ENCODE peak calls at places on chromosome 1, in eight cellular contexts. W, N, H, X, Q, J, Y and S are unnamed samples. For H3K36me3, the result is how much of the 10 kb centered on the place peaks cover.

GRCh38 chr1:172545349-172546004 is 12.5 kb downstream of the SUCO start:
- DNase-seq in X (no peak), Q (no peak), W (no peak), J (no peak), Y (no peak), H (no peak), N (no peak), S (no peak)

GRCh38 chr1:94725566-94725965 is 94.6 kb upstream of the SLC44A3 start:
- DNase-seq in J (no peak), Y (no peak), N (no peak), Q (no peak), H (no peak), W (no peak), X (no peak), S (no peak)

GRCh38 chr1:41455479-41456271 is 28.8 kb downstream of the EDN2 start:
- DNase-seq in Y (no peak), N (no peak), W (no peak), J (peak), H (no peak), X (no peak), Q (peak), S (no peak)

GRCh38 chr1:53736290-53736689 is 2.7 kb downstream of the GLIS1 start:
- DNase-seq in W (no peak), N (no peak), H (no peak), Q (peak), X (no peak), J (no peak), Y (no peak), S (no peak)

GRCh38 chr1:40979241-40980067 is at the start of gene CTPS1:
- DNase-seq in W (peak), H (peak), N (peak), X (peak), Q (peak), Y (peak), J (peak), S (peak)

GRCh38 chr1:156600733-156601121 is 552 bp downstream of the GPATCH4 start:
- DNase-seq in X (no peak), H (peak), N (no peak), J (no peak), Q (no peak), Y (no peak), W (no peak), S (no peak)

GRCh38 chr1:164781980-164782379 is 223.0 kb downstream of the PBX1 start:
- DNase-seq in Y (no peak), X (no peak), J (no peak), H (no peak), Q (no peak), N (no peak), W (no peak), S (no peak)

GRCh38 chr1:182301467-182302198 is 90.0 kb downstream of the GLUL start:
- DNase-seq in N (peak), H (no peak), X (peak), J (no peak), W (no peak), Y (peak), Q (peak), S (no peak)

GRCh38 chr1:226702957-226703831 is 35.9 kb downstream of the ITPKB start:
- DNase-seq in Q (peak), H (peak), Y (no peak), J (peak), W (peak), X (peak), N (peak), S (peak)

GRCh38 chr1:240820816-240821215 is 208.9 kb upstream of the GREM2 start:
- DNase-seq in X (no peak), Q (no peak), H (no peak), W (no peak), N (no peak), Y (no peak), J (no peak), S (no peak)

GRCh38 chr1:5729636-5730145 is 262.5 kb downstream of the NPHP4 start:
- DNase-seq in Y (no peak), N (no peak), X (no peak), H (peak), J (no peak), Q (no peak), W (no peak), S (no peak)

GRCh38 chr1:36988741-36989193 is 45.5 kb downstream of the GRIK3 start:
- DNase-seq in X (no peak), W (no peak), H (no peak), Q (no peak), J (no peak), N (no peak), Y (no peak), S (no peak)

GRCh38 chr1:17752356-17752755 is 2.8 kb upstream of the ACTL8 start:
- DNase-seq in H (no peak), J (no peak), Y (no peak), Q (no peak), W (no peak), N (no peak), X (no peak), S (no peak)

GRCh38 chr1:22502167-22502566 is 50.5 kb downstream of the ZBTB40 start:
- DNase-seq in H (no peak), Y (no peak), Q (no peak), J (no peak), N (no peak), X (no peak), W (no peak), S (no peak)

GRCh38 chr1:220335668-220336067 is 63.4 kb upstream of the RAB3GAP2 start:
- DNase-seq in X (no peak), Y (no peak), H (no peak), W (no peak), J (no peak), N (peak), Q (no peak), S (peak)

GRCh38 chr1:229283183-229283611 is 12.3 kb downstream of the RAB4A start:
- DNase-seq in J (no peak), X (no peak), Q (no peak), N (no peak), Y (no peak), H (no peak), W (no peak), S (no peak)

GRCh38 chr1:74964508-74964907 is 169.7 kb upstream of the LHX8 start:
- DNase-seq in H (peak), N (peak), Q (no peak), X (no peak), Y (no peak), W (no peak), J (peak), S (no peak)

GRCh38 chr1:206873603-206874188 is 8.3 kb downstream of the IL20 start:
- DNase-seq in X (no peak), Y (no peak), H (no peak), Q (no peak), N (no peak), J (no peak), W (no peak), S (no peak)

GRCh38 chr1:50491142-50491541 is 67.9 kb upstream of the DMRTA2 start:
- DNase-seq in N (no peak), W (no peak), Y (no peak), H (no peak), X (no peak), Q (no peak), J (no peak), S (no peak)

GRCh38 chr1:39297534-39297933 is 93.0 kb downstream of the MACF1 start:
- DNase-seq in X (no peak), N (no peak), W (no peak), Y (no peak), J (no peak), H (no peak), Q (peak), S (no peak)
- H3K36me3 ChIP-seq in X (under half), N (half or more), W (under half), Y (under half), J (half or more), H (under half), Q (half or more), S (under half)

GRCh38 chr1:203049077-203049476 is 22.8 kb downstream of the PPFIA4 start:
- DNase-seq in Y (no peak), W (no peak), H (no peak), N (no peak), J (no peak), X (no peak), Q (no peak), S (no peak)

GRCh38 chr1:203046984-203047630 is 20.8 kb downstream of the PPFIA4 start:
- DNase-seq in Y (no peak), N (no peak), Q (peak), J (no peak), H (no peak), X (no peak), W (no peak), S (no peak)

GRCh38 chr1:203049576-203050180 is 23.4 kb downstream of the PPFIA4 start:
- DNase-seq in W (no peak), J (no peak), Y (no peak), Q (no peak), H (no peak), N (no peak), X (no peak), S (no peak)

GRCh38 chr1:203048555-203049051 is 22.3 kb downstream of the PPFIA4 start:
- DNase-seq in J (no peak), Y (peak), X (no peak), H (no peak), Q (no peak), N (no peak), W (no peak), S (no peak)

GRCh38 chr1:203048086-203048485 is 21.8 kb downstream of the PPFIA4 start:
- DNase-seq in N (no peak), Q (no peak), X (no peak), W (no peak), J (no peak), H (no peak), Y (no peak), S (no peak)
- TF ChIP-seq CTCF in N (no peak), Q (no peak), X (no peak), W (no peak), J (no peak), H (no peak), Y (no peak), S (no peak)

GRCh38 chr1:150082494-150082893 is 14.9 kb downstream of the VPS45 start:
- DNase-seq in X (no peak), W (no peak), N (no peak), Y (no peak), H (no peak), J (no peak), Q (no peak), S (no peak)
- H3K36me3 ChIP-seq in X (under half), W (under half), N (half or more), Y (under half), H (under half), J (half or more), Q (under half), S (under half)

GRCh38 chr1:27391511-27392095 is 819 bp upstream of the GPR3 start:
- DNase-seq in J (no peak), H (no peak), N (peak), Y (peak), W (peak), Q (peak), X (peak), S (no peak)

GRCh38 chr1:27392096-27392777 is at the start of gene GPR3:
- DNase-seq in Y (peak), X (peak), N (peak), Q (peak), W (peak), J (peak), H (peak), S (peak)

GRCh38 chr1:27394282-27394658 is 1.8 kb downstream of the GPR3 start:
- DNase-seq in Y (no peak), Q (no peak), H (peak), N (no peak), W (no peak), J (no peak), X (no peak), S (no peak)

GRCh38 chr1:27393641-27394281 is 1.3 kb downstream of the GPR3 start:
- DNase-seq in Y (no peak), H (peak), Q (no peak), W (no peak), J (no peak), N (no peak), X (no peak), S (no peak)

DNA sequence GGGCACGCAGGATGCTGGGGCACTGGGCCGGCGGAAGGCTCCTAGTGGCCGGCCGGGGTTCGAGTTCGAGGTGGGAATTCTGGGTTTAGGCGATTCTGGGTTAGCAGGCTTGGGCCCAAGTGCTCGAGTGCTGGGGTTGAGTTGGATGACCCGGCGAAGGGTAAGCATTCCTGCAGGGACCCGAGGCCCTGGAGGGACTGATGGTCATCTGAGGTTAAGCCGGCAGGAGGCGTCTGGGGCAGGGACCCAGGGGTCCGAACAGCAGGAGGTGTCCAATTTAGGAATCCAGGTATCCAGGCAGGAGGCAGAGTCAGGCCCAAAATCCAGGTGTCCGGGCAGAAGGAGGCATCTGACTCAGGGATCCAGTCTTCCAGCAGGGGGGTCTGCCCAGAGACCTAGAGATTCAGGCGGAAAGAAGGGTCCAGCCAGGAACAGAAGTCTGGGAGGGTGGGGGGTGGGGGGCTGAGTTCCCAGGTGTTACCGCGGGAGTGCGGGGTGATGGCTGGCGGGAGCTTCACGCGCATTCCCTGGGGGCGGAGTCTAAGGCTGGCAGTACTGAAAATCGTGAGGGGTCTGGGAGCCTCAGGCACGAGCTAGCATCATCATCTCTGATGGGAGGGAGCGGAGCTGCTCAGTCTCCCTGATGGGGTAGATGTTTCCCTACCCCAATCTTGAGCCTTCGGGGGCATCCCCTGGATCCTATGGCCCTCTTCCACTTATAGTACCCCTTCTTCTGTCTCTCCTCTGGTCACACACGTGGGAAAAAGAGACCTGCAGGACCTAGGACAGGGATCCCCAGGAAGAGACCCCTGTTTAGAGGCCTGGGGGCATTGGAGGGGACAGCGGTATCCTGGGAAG is 585 bp downstream of the GPR3 start:
- DNase-seq in Q (no peak), Y (no peak), X (no peak), H (no peak), J (peak), W (no peak), N (no peak), S (no peak)
- TF ChIP-seq CTCF in Q (peak), Y (peak), X (no peak), H (no peak), J (peak), W (no peak), N (no peak), S (no peak)